ENCODE peak calls at places on chromosome 3, in eight cellular contexts. One of them, this sample, is unnamed.

GRCh38 chr3:40262331-40262730 is 47.2 kb upstream of the EIF1B start:
- DNase-seq in Daoy: no peak
- DNase-seq in astrocyte of the spinal cord: no peak
- DNase-seq in effector memory CD4-positive, alpha-beta T cell: no peak
- DNase-seq in SW 1271: no peak
- DNase-seq in AG10803: no peak
- DNase-seq in GM04504: no peak
- DNase-seq in stimulated activated CD8-positive, alpha-beta memory T cell treated with anti-CD3 and anti-CD28 coated beads, Interleukin-4, amount 100 ng/mL, for 24 hours: no peak
- DNase-seq in this sample: no peak

GRCh38 chr3:30260747-30261146 is 345.7 kb upstream of the TGFBR2 start:
- DNase-seq in GM04504: no peak
- DNase-seq in astrocyte of the spinal cord: no peak
- DNase-seq in stimulated activated CD8-positive, alpha-beta memory T cell treated with anti-CD3 and anti-CD28 coated beads, Interleukin-4, amount 100 ng/mL, for 24 hours: no peak
- DNase-seq in Daoy: no peak
- DNase-seq in SW 1271: no peak
- DNase-seq in AG10803: peak; percentile 36
- DNase-seq in effector memory CD4-positive, alpha-beta T cell: no peak
- DNase-seq in this sample: no peak

GRCh38 chr3:197877902-197878301 is 72.1 kb upstream of the RPL35A start:
- DNase-seq in effector memory CD4-positive, alpha-beta T cell: no peak
- DNase-seq in Daoy: no peak
- DNase-seq in stimulated activated CD8-positive, alpha-beta memory T cell treated with anti-CD3 and anti-CD28 coated beads, Interleukin-4, amount 100 ng/mL, for 24 hours: no peak
- DNase-seq in SW 1271: no peak
- DNase-seq in GM04504: no peak
- DNase-seq in AG10803: no peak
- DNase-seq in astrocyte of the spinal cord: no peak
- DNase-seq in this sample: no peak

GRCh38 chr3:108131105-108131794 is 40.4 kb upstream of the CD47 start:
- DNase-seq in stimulated activated CD8-positive, alpha-beta memory T cell treated with anti-CD3 and anti-CD28 coated beads, Interleukin-4, amount 100 ng/mL, for 24 hours: no peak
- DNase-seq in GM04504: peak; percentile 67
- DNase-seq in effector memory CD4-positive, alpha-beta T cell: no peak
- DNase-seq in astrocyte of the spinal cord: peak; percentile 88
- DNase-seq in Daoy: peak; percentile 80
- DNase-seq in SW 1271: peak; percentile 57
- DNase-seq in AG10803: peak; percentile 89
- DNase-seq in this sample: no peak

GRCh38 chr3:114442251-114442650 is 148.4 kb downstream of the TIGIT start:
- DNase-seq in effector memory CD4-positive, alpha-beta T cell: no peak
- DNase-seq in AG10803: peak; percentile 71
- DNase-seq in GM04504: no peak
- DNase-seq in stimulated activated CD8-positive, alpha-beta memory T cell treated with anti-CD3 and anti-CD28 coated beads, Interleukin-4, amount 100 ng/mL, for 24 hours: no peak
- DNase-seq in Daoy: peak; percentile 45
- DNase-seq in astrocyte of the spinal cord: peak; percentile 62
- DNase-seq in SW 1271: no peak
- DNase-seq in this sample: no peak

GRCh38 chr3:195443391-195443989 is 670 bp upstream of the ACAP2 start:
- DNase-seq in effector memory CD4-positive, alpha-beta T cell: no peak
- DNase-seq in astrocyte of the spinal cord: no peak
- DNase-seq in GM04504: no peak
- DNase-seq in AG10803: no peak
- DNase-seq in SW 1271: no peak
- DNase-seq in Daoy: no peak
- DNase-seq in stimulated activated CD8-positive, alpha-beta memory T cell treated with anti-CD3 and anti-CD28 coated beads, Interleukin-4, amount 100 ng/mL, for 24 hours: no peak
- DNase-seq in this sample: no peak

GRCh38 chr3:50630916-50631315 is 14.0 kb downstream of the MAPKAPK3 start:
- DNase-seq in AG10803: no peak
- DNase-seq in GM04504: no peak
- DNase-seq in Daoy: peak; percentile 75
- DNase-seq in stimulated activated CD8-positive, alpha-beta memory T cell treated with anti-CD3 and anti-CD28 coated beads, Interleukin-4, amount 100 ng/mL, for 24 hours: no peak
- DNase-seq in SW 1271: no peak
- DNase-seq in astrocyte of the spinal cord: peak; percentile 38
- DNase-seq in effector memory CD4-positive, alpha-beta T cell: no peak
- DNase-seq in this sample: no peak

GRCh38 chr3:124063168-124063909 is 71.4 kb upstream of the ROPN1 start:
- DNase-seq in Daoy: peak; percentile 15
- DNase-seq in stimulated activated CD8-positive, alpha-beta memory T cell treated with anti-CD3 and anti-CD28 coated beads, Interleukin-4, amount 100 ng/mL, for 24 hours: no peak
- DNase-seq in effector memory CD4-positive, alpha-beta T cell: no peak
- DNase-seq in astrocyte of the spinal cord: peak; percentile 37
- DNase-seq in AG10803: peak; percentile 72
- DNase-seq in GM04504: peak; percentile 22
- DNase-seq in SW 1271: no peak
- DNase-seq in this sample: no peak

GRCh38 chr3:14837188-14837587 is 18.4 kb downstream of the FGD5 start:
- DNase-seq in astrocyte of the spinal cord: no peak
- DNase-seq in stimulated activated CD8-positive, alpha-beta memory T cell treated with anti-CD3 and anti-CD28 coated beads, Interleukin-4, amount 100 ng/mL, for 24 hours: no peak
- DNase-seq in SW 1271: no peak
- DNase-seq in AG10803: no peak
- DNase-seq in GM04504: no peak
- DNase-seq in Daoy: no peak
- DNase-seq in effector memory CD4-positive, alpha-beta T cell: no peak
- DNase-seq in this sample: no peak

GRCh38 chr3:186772281-186772885 is 11.0 kb upstream of the EIF4A2 start:
- DNase-seq in GM04504: no peak
- DNase-seq in astrocyte of the spinal cord: no peak
- DNase-seq in stimulated activated CD8-positive, alpha-beta memory T cell treated with anti-CD3 and anti-CD28 coated beads, Interleukin-4, amount 100 ng/mL, for 24 hours: peak; percentile 7
- DNase-seq in Daoy: no peak
- DNase-seq in SW 1271: no peak
- DNase-seq in effector memory CD4-positive, alpha-beta T cell: no peak
- DNase-seq in AG10803: no peak
- DNase-seq in this sample: no peak

GRCh38 chr3:54902286-54902685 is 25.6 kb downstream of the LRTM1 start:
- DNase-seq in Daoy: no peak
- DNase-seq in astrocyte of the spinal cord: no peak
- DNase-seq in effector memory CD4-positive, alpha-beta T cell: no peak
- DNase-seq in stimulated activated CD8-positive, alpha-beta memory T cell treated with anti-CD3 and anti-CD28 coated beads, Interleukin-4, amount 100 ng/mL, for 24 hours: no peak
- DNase-seq in SW 1271: no peak
- DNase-seq in GM04504: no peak
- DNase-seq in AG10803: peak; percentile 61
- DNase-seq in this sample: no peak

GRCh38 chr3:142027713-142028112 is 121.6 kb downstream of the TFDP2 start:
- DNase-seq in Daoy: peak; percentile 48
- DNase-seq in SW 1271: peak; percentile 15
- DNase-seq in AG10803: peak; percentile 44
- DNase-seq in stimulated activated CD8-positive, alpha-beta memory T cell treated with anti-CD3 and anti-CD28 coated beads, Interleukin-4, amount 100 ng/mL, for 24 hours: no peak
- DNase-seq in astrocyte of the spinal cord: no peak
- DNase-seq in effector memory CD4-positive, alpha-beta T cell: no peak
- DNase-seq in GM04504: peak; percentile 5
- DNase-seq in this sample: peak; percentile 25

GRCh38 chr3:163722421-163722820 is 1355.9 kb downstream of the SI start:
- DNase-seq in Daoy: no peak
- DNase-seq in GM04504: no peak
- DNase-seq in astrocyte of the spinal cord: no peak
- DNase-seq in AG10803: no peak
- DNase-seq in SW 1271: no peak
- DNase-seq in effector memory CD4-positive, alpha-beta T cell: no peak
- DNase-seq in stimulated activated CD8-positive, alpha-beta memory T cell treated with anti-CD3 and anti-CD28 coated beads, Interleukin-4, amount 100 ng/mL, for 24 hours: no peak
- DNase-seq in this sample: no peak

GRCh38 chr3:190575441-190576190 is 61.7 kb downstream of the IL1RAP start:
- DNase-seq in effector memory CD4-positive, alpha-beta T cell: no peak
- DNase-seq in GM04504: no peak
- DNase-seq in Daoy: no peak
- DNase-seq in astrocyte of the spinal cord: no peak
- DNase-seq in SW 1271: no peak
- DNase-seq in AG10803: no peak
- DNase-seq in stimulated activated CD8-positive, alpha-beta memory T cell treated with anti-CD3 and anti-CD28 coated beads, Interleukin-4, amount 100 ng/mL, for 24 hours: no peak
- DNase-seq in this sample: no peak

GRCh38 chr3:128619146-128619890 is 31.3 kb downstream of the RPN1 start:
- DNase-seq in effector memory CD4-positive, alpha-beta T cell: no peak
- DNase-seq in astrocyte of the spinal cord: peak; percentile 61
- DNase-seq in GM04504: peak; percentile 50
- DNase-seq in Daoy: peak; percentile 56
- DNase-seq in AG10803: peak; percentile 70
- DNase-seq in stimulated activated CD8-positive, alpha-beta memory T cell treated with anti-CD3 and anti-CD28 coated beads, Interleukin-4, amount 100 ng/mL, for 24 hours: no peak
- DNase-seq in SW 1271: peak; percentile 82
- DNase-seq in this sample: no peak